ENCODE peak calls at places on chromosomes 6 and 20, in nine cellular contexts. E is central memory CD4-positive, alpha-beta T cell; N is fibroblast of lung; C is brain microvascular endothelial cell; T is T-helper 2 cell; K is aorta; W is left colon; O is GM23248; S is T-helper 1 cell. P is an unnamed sample.

GRCh38 chr6:157107571-157107914 is 215.8 kb downstream of the TMEM242 start:
- DNase-seq in N (no peak), K (no peak), S (no peak), E (no peak), C (no peak), W (no peak), O (no peak), T (no peak), P (no peak)

GRCh38 chr20:49571553-49571835 is 3.6 kb upstream of the PTGIS start:
- DNase-seq in S (no peak), W (no peak), K (no peak), C (no peak), T (no peak), E (no peak), O (no peak), N (no peak), P (no peak)

GRCh38 chr6:64520050-64520449 is 884.4 kb downstream of the PHF3 start:
- DNase-seq in T (no peak), K (no peak), S (no peak), N (peak; percentile 95), O (peak; percentile 93), W (no peak), C (peak; percentile 76), E (no peak), P (peak; percentile 91)

GRCh38 chr6:3297909-3298308 is 39.2 kb downstream of the PSMG4 start:
- DNase-seq in E (no peak), T (no peak), N (no peak), O (no peak), C (no peak), W (peak; percentile 12), S (no peak), K (peak; percentile 62), P (no peak)

GRCh38 chr6:22600059-22600458 is 30.7 kb downstream of the HDGFL1 start:
- DNase-seq in T (no peak), S (no peak), E (no peak), C (peak; percentile 33), O (no peak), N (peak; percentile 67), K (no peak), W (no peak), P (no peak)

GRCh38 chr20:23412026-23412425 is 9.3 kb downstream of the NAPB start:
- DNase-seq in K (no peak), W (no peak), E (no peak), T (no peak), O (peak; percentile 45), C (no peak), N (no peak), S (no peak), P (no peak)

GRCh38 chr6:159778542-159778941 is 10.9 kb downstream of the TCP1 start:
- DNase-seq in E (no peak), K (peak; percentile 20), C (no peak), O (no peak), T (no peak), S (no peak), N (no peak), W (no peak), P (no peak)

GRCh38 chr6:394641-395289 is 3.2 kb downstream of the IRF4 start:
- DNase-seq in W (no peak), O (no peak), N (no peak), E (no peak), K (no peak), S (no peak), C (no peak), T (no peak), P (no peak)

GRCh38 chr6:28683945-28684538 is 158.4 kb downstream of the GPX5 start:
- DNase-seq in T (no peak), E (peak; percentile 23), N (peak; percentile 30), S (no peak), K (no peak), C (no peak), W (no peak), O (peak; percentile 73), P (peak; percentile 60)

GRCh38 chr6:125346143-125346925 is 44.6 kb upstream of the HDDC2 start:
- DNase-seq in N (no peak), E (no peak), K (no peak), S (no peak), T (no peak), O (no peak), W (no peak), C (peak; percentile 43), P (no peak)

GRCh38 chr20:33675127-33675954 is 1.1 kb upstream of the NECAB3 start:
- DNase-seq in T (no peak), W (no peak), N (no peak), K (no peak), S (no peak), C (no peak), E (no peak), O (peak; percentile 50), P (no peak)

GRCh38 chr6:87501809-87502572 is 29.2 kb downstream of the SLC35A1 start:
- DNase-seq in N (no peak), O (no peak), T (no peak), E (no peak), S (no peak), W (no peak), K (no peak), C (no peak), P (no peak)

GRCh38 chr6:15364401-15365037 is 118.7 kb downstream of the JARID2 start:
- DNase-seq in K (no peak), S (no peak), T (no peak), N (no peak), W (no peak), C (no peak), E (no peak), O (no peak), P (peak; percentile 46)

GRCh38 chr6:119678961-119679360 is 329.4 kb upstream of the MAN1A1 start:
- DNase-seq in K (no peak), T (no peak), C (no peak), O (no peak), E (no peak), W (no peak), S (no peak), N (no peak), P (no peak)

GRCh38 chr20:58374906-58375760 is 13.9 kb upstream of the VAPB start:
- DNase-seq in E (no peak), C (peak; percentile 64), W (no peak), N (peak; percentile 70), T (no peak), O (peak; percentile 50), K (no peak), S (no peak), P (peak; percentile 56)

GRCh38 chr6:43987838-43988439 is 139.3 kb downstream of the MRPL14 start:
- DNase-seq in O (no peak), N (no peak), E (no peak), W (no peak), K (peak; percentile 45), T (no peak), S (no peak), C (no peak), P (no peak)

GRCh38 chr6:135128268-135128914 is 52.7 kb upstream of the MYB start:
- DNase-seq in C (no peak), O (no peak), T (peak; percentile 11), S (no peak), N (no peak), K (no peak), W (no peak), E (peak; percentile 68), P (no peak)

GRCh38 chr6:124963416-124964083 is 1.3 kb downstream of the RNF217 start:
- DNase-seq in K (no peak), C (no peak), W (no peak), O (peak; percentile 68), S (no peak), T (no peak), N (peak; percentile 63), E (no peak), P (peak; percentile 63)

GRCh38 chr6:2120912-2121311 is 124.5 kb downstream of the GMDS start:
- DNase-seq in O (no peak), E (no peak), S (no peak), T (no peak), N (no peak), K (no peak), C (no peak), W (no peak), P (no peak)

GRCh38 chr6:28974505-28974904 is 30.6 kb downstream of the ZNF311 start:
- DNase-seq in E (no peak), S (no peak), C (no peak), W (no peak), K (no peak), N (no peak), O (no peak), T (no peak), P (no peak)

GRCh38 chr20:3188823-3189413 is 15.6 kb downstream of the DDRGK1 start:
- DNase-seq in T (no peak), S (no peak), N (no peak), O (no peak), K (peak; percentile 33), E (no peak), W (no peak), C (no peak), P (no peak)

GRCh38 chr20:34874094-34874654 is 1.5 kb upstream of the GGT7 start:
- DNase-seq in E (peak; percentile 34), S (no peak), T (peak; percentile 24), N (peak; percentile 75), C (peak; percentile 84), K (peak; percentile 86), W (peak; percentile 79), O (peak; percentile 92), P (peak; percentile 92)

GRCh38 chr6:24069546-24069945 is 56.5 kb upstream of the NRSN1 start:
- DNase-seq in C (no peak), S (no peak), O (no peak), E (no peak), N (no peak), T (no peak), W (no peak), K (no peak), P (no peak)

GRCh38 chr6:138307352-138307751 is 70.4 kb upstream of the SMIM28 start:
- DNase-seq in C (no peak), E (no peak), T (no peak), O (no peak), S (no peak), W (no peak), K (no peak), N (peak; percentile 30), P (no peak)